ENCODE peak calls at places on chromosomes 1 and 21, in six cellular contexts. One of them, this sample, is unnamed.

GRCh38 chr1:222073307-222073995 is 331.6 kb upstream of the DUSP10 start:
- DNase-seq in right cardiac atrium: no peak
- DNase-seq in NCI-H2107: no peak
- DNase-seq in suprapubic skin: no peak
- DNase-seq in retina: no peak
- DNase-seq in endothelial cell: no peak
- DNase-seq in this sample: no peak

GRCh38 chr1:79603862-79604261 is 597.3 kb upstream of the ADGRL4 start:
- DNase-seq in suprapubic skin: no peak
- DNase-seq in retina: no peak
- DNase-seq in NCI-H2107: no peak
- DNase-seq in right cardiac atrium: no peak
- DNase-seq in endothelial cell: no peak
- DNase-seq in this sample: no peak

GRCh38 chr21:42309753-42310213 is 5.4 kb downstream of the TFF3 start:
- DNase-seq in NCI-H2107: peak
- DNase-seq in suprapubic skin: peak
- DNase-seq in retina: peak
- DNase-seq in right cardiac atrium: peak
- DNase-seq in endothelial cell: peak
- DNase-seq in this sample: peak

GRCh38 chr1:222749927-222750326 is 12.9 kb downstream of the FAM177B start:
- DNase-seq in right cardiac atrium: no peak
- DNase-seq in retina: no peak
- DNase-seq in endothelial cell: no peak
- DNase-seq in suprapubic skin: no peak
- DNase-seq in NCI-H2107: no peak
- DNase-seq in this sample: no peak

GRCh38 chr1:218895064-218895587 is 278.6 kb upstream of the LYPLAL1 start:
- DNase-seq in endothelial cell: no peak
- DNase-seq in right cardiac atrium: no peak
- DNase-seq in NCI-H2107: no peak
- DNase-seq in suprapubic skin: no peak
- DNase-seq in retina: no peak
- DNase-seq in this sample: no peak

GRCh38 chr1:145879775-145880174 is 5.9 kb downstream of the ANKRD35 start:
- DNase-seq in suprapubic skin: no peak
- DNase-seq in NCI-H2107: peak
- DNase-seq in right cardiac atrium: no peak
- DNase-seq in endothelial cell: no peak
- DNase-seq in retina: no peak
- DNase-seq in this sample: no peak

GRCh38 chr1:170261669-170262068 is 115.9 kb downstream of the NTMT2 start:
- DNase-seq in endothelial cell: no peak
- DNase-seq in right cardiac atrium: no peak
- DNase-seq in NCI-H2107: no peak
- DNase-seq in retina: no peak
- DNase-seq in suprapubic skin: no peak
- DNase-seq in this sample: no peak

GRCh38 chr1:120179420-120180348 is 3.4 kb upstream of the SEC22B start:
- DNase-seq in endothelial cell: no peak
- DNase-seq in NCI-H2107: no peak
- DNase-seq in right cardiac atrium: peak
- DNase-seq in suprapubic skin: no peak
- DNase-seq in retina: peak
- DNase-seq in this sample: no peak

GRCh38 chr1:240210026-240210425 is 118.3 kb downstream of the FMN2 start:
- DNase-seq in retina: no peak
- DNase-seq in endothelial cell: no peak
- DNase-seq in suprapubic skin: no peak
- DNase-seq in NCI-H2107: no peak
- DNase-seq in right cardiac atrium: no peak
- DNase-seq in this sample: no peak

GRCh38 chr1:64318428-64318827 is 115.0 kb downstream of the UBE2U start:
- DNase-seq in NCI-H2107: no peak
- DNase-seq in suprapubic skin: no peak
- DNase-seq in endothelial cell: no peak
- DNase-seq in right cardiac atrium: no peak
- DNase-seq in retina: no peak
- DNase-seq in this sample: no peak

GRCh38 chr1:116910379-116911165 is 856 bp downstream of the PTGFRN start:
- DNase-seq in endothelial cell: peak
- DNase-seq in retina: peak
- DNase-seq in right cardiac atrium: peak
- DNase-seq in suprapubic skin: no peak
- DNase-seq in NCI-H2107: peak
- DNase-seq in this sample: peak

GRCh38 chr21:37149411-37149810 is 76.4 kb downstream of the TTC3 start:
- DNase-seq in retina: no peak
- DNase-seq in NCI-H2107: no peak
- DNase-seq in right cardiac atrium: no peak
- DNase-seq in suprapubic skin: no peak
- DNase-seq in endothelial cell: no peak
- DNase-seq in this sample: no peak

GRCh38 chr1:16905112-16905855 is 9.5 kb downstream of the RNU1-2 start:
- DNase-seq in right cardiac atrium: no peak
- DNase-seq in suprapubic skin: peak
- DNase-seq in endothelial cell: no peak
- DNase-seq in NCI-H2107: no peak
- DNase-seq in retina: peak
- DNase-seq in this sample: no peak

GRCh38 chr1:167602840-167603239 is 27.2 kb upstream of the RCSD1 start:
- DNase-seq in NCI-H2107: no peak
- DNase-seq in retina: no peak
- DNase-seq in endothelial cell: no peak
- DNase-seq in right cardiac atrium: no peak
- DNase-seq in suprapubic skin: no peak
- DNase-seq in this sample: peak

GRCh38 chr1:40495315-40495903 is 13.2 kb upstream of the EXO5 start:
- DNase-seq in retina: no peak
- DNase-seq in endothelial cell: no peak
- DNase-seq in suprapubic skin: no peak
- DNase-seq in NCI-H2107: no peak
- DNase-seq in right cardiac atrium: no peak
- DNase-seq in this sample: no peak

This sample was measured in spleen.